ENCODE peak calls at places on chromosomes 2 and 18, in six cellular contexts. R is esophagus squamous epithelium, V is GM12891, L is prostate gland, N is sigmoid colon, Y is upper lobe of left lung. T is an unnamed sample.

GRCh38 chr2:27191107-27191829 is 20.6 kb upstream of the ATRAID start:
- DNase-seq in R (no peak), V (peak; percentile 46), L (peak; percentile 21), N (no peak), Y (no peak), T (peak; percentile 35)

GRCh38 chr2:11582526-11583202 is 48.8 kb downstream of the GREB1 start:
- DNase-seq in R (no peak), V (peak; percentile 61), L (peak; percentile 50), N (peak; percentile 77), Y (peak; percentile 38), T (peak; percentile 50)

GRCh38 chr2:117879003-117879402 is 64.5 kb downstream of the DDX18 start:
- DNase-seq in R (no peak), V (no peak), L (no peak), N (no peak), Y (no peak), T (no peak)

GRCh38 chr2:165691615-165692014 is 102.4 kb downstream of the GALNT3 start:
- DNase-seq in R (no peak), V (no peak), L (no peak), N (no peak), Y (no peak), T (peak; percentile 9)

GRCh38 chr2:177604291-177605065 is 211.9 kb downstream of the AGPS start:
- DNase-seq in R (no peak), V (no peak), L (no peak), N (no peak), Y (no peak), T (peak; percentile 9)

GRCh38 chr2:177171418-177171865 is 41.2 kb upstream of the HNRNPA3 start:
- DNase-seq in R (no peak), V (no peak), L (no peak), N (no peak), Y (peak; percentile 46), T (no peak)

GRCh38 chr2:185894223-185894622 is 155.6 kb downstream of the FSIP2 start:
- DNase-seq in R (no peak), V (no peak), L (no peak), N (no peak), Y (no peak), T (no peak)

GRCh38 chr18:24270358-24270936 is 127.2 kb downstream of the OSBPL1A start:
- DNase-seq in R (no peak), V (no peak), L (no peak), N (no peak), Y (no peak), T (no peak)

GRCh38 chr2:9693138-9693520 is 62.3 kb upstream of the YWHAQ start:
- DNase-seq in R (no peak), V (no peak), L (no peak), N (peak; percentile 86), Y (no peak), T (peak; percentile 86)

GRCh38 chr2:162196611-162197010 is 44.6 kb upstream of the GCG start:
- DNase-seq in R (no peak), V (no peak), L (no peak), N (no peak), Y (no peak), T (no peak)

GRCh38 chr18:57833441-57834101 is 30.5 kb upstream of the ATP8B1 start:
- DNase-seq in R (no peak), V (no peak), L (no peak), N (no peak), Y (no peak), T (no peak)

GRCh38 chr2:72214429-72215143 is 66.9 kb upstream of the CYP26B1 start:
- DNase-seq in R (no peak), V (no peak), L (no peak), N (no peak), Y (no peak), T (no peak)

GRCh38 chr2:9107168-9108025 is 99.2 kb upstream of the ASAP2 start:
- DNase-seq in R (no peak), V (no peak), L (no peak), N (no peak), Y (peak; percentile 81), T (no peak)

GRCh38 chr2:10135296-10136089 is 13.0 kb downstream of the RRM2 start:
- DNase-seq in R (no peak), V (no peak), L (no peak), N (no peak), Y (no peak), T (peak; percentile 74)

GRCh38 chr2:3656762-3657691 is 973 bp upstream of the ALLC start:
- DNase-seq in R (no peak), V (no peak), L (no peak), N (no peak), Y (no peak), T (no peak)

GRCh38 chr18:961644-962355 is 57.1 kb downstream of the ADCYAP1 start:
- DNase-seq in R (no peak), V (peak; percentile 22), L (no peak), N (no peak), Y (no peak), T (no peak)

GRCh38 chr2:26606847-26607190 is 34.3 kb downstream of the CIB4 start:
- DNase-seq in R (no peak), V (no peak), L (peak; percentile 80), N (peak; percentile 55), Y (no peak), T (no peak)

GRCh38 chr18:32937007-32937540 is 164.3 kb upstream of the KLHL14 start:
- DNase-seq in R (no peak), V (no peak), L (no peak), N (no peak), Y (no peak), T (no peak)

GRCh38 chr2:37205689-37206341 is 9.5 kb downstream of the CEBPZOS start:
- DNase-seq in R (no peak), V (no peak), L (no peak), N (no peak), Y (no peak), T (no peak)
- TF ChIP-seq POLR2A in R (no peak), V (no peak), L (no peak), N (no peak), Y (no peak), T (no peak)

DNA sequence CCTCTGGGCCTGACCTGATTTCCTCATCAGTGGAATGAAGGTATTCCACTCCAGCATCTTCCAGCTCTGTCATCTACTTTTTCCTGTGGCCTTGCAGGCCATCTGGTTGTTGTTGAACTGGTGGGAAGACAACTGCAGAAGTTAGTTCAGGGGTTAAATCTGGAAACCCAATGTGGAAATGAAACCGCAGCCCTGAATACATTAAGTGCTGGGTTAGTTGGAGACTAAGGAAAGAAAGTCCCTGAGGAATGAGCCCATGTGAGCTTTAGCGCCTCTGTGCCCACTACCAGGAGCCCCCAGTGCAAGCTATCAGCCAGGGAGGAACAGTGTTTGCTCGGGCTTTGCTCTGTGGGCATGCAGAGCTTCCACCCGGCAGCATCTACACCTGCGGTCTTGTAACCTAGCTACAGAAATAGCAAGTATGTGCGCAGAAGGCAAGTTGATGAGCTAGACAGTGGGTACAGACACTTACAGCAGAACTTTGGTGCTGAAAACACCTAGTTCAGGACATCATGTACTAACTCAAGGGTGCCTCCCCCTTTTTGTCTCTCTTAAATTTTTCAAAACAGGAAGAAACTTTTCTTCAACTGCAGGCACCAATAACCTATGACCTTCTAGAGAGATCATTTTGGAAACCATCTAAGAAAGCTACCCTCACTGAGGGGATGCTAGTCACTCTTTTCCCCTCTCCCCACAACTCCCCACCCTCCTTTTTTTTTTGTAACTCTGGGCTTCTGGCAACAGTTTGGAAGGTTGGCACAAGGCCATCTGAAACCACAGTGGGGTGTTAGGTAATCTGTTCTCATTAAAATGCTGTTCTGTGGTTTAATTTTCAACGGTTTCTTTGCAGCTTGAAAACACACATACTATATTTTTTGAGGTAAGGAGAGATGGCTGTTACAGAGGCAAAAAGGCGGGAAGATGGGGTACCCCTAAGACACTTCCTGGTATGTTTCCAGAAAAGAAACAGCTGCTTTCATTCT is 18.3 kb upstream of the CXCR4 start:
- DNase-seq in R (peak; percentile 20), V (no peak), L (peak; percentile 14), N (no peak), Y (peak; percentile 70), T (no peak)
- TF ChIP-seq POLR2A in R (peak; percentile 19), V (no peak), L (no peak), N (no peak), Y (peak; percentile 20), T (no peak)

GRCh38 chr2:43773876-43774613 is at the start of gene DYNC2LI1:
- DNase-seq in R (peak; percentile 12), V (peak; percentile 73), L (peak; percentile 89), N (peak; percentile 96), Y (peak; percentile 94), T (peak; percentile 92)
- TF ChIP-seq POLR2A in R (no peak), V (no peak), L (peak; percentile 56), N (peak; percentile 25), Y (peak; percentile 55), T (peak; percentile 76)

DNA sequence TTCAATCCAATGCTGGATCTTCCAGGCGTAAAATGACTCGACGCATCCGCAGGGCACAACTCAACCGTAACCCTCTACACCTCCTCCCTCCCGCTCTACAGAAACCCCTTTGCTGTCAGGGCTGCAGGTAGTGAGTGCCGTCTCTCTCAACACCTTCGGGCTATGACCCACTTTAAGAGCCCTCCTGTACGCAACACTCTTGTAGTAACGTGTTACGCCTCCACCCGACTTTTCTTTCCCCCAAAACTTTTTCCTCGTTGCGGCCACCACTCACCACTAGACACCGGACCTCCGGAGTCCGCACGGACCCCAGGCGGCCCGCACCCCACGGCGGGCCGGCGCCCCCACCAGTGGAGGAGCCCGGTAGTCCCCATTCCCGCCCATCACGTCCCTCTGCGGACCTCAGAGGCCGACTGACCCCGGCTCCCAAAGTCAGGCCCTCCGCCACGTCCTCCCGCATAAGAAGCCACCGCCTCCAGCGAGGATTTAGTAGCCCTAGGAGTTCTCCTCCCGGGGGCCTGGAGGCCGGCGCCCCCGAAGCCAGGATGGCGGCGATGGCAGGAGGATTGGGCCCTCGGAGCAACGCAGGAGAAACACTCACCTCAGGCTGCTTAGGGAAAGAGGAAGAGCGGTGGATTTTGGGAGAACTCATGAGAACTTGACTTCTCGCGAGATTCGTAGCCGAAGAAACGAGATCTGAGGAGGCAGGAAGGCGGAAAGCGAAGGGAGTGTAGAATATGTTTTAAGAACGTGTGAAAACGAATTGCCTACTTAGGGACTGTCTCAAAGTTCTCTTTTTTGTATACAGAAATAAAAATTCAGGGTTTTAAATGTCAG is 5.0 kb upstream of the C18orf32 start:
- DNase-seq in R (peak; percentile 62), V (peak; percentile 87), L (peak; percentile 94), N (peak; percentile 97), Y (peak; percentile 92), T (peak; percentile 57)
- TF ChIP-seq POLR2A in R (peak; percentile 94), V (peak; percentile 99), L (peak; percentile 93), N (peak; percentile 94), Y (peak; percentile 96), T (peak; percentile 72)

GRCh38 chr18:63422087-63422861 is at the start of gene VPS4B:
- DNase-seq in R (peak; percentile 98), V (peak; percentile 89), L (peak; percentile 99), N (peak; percentile 100), Y (peak; percentile 99), T (peak; percentile 76)
- TF ChIP-seq POLR2A in R (peak; percentile 70), V (peak; percentile 93), L (peak; percentile 82), N (peak; percentile 43), Y (peak; percentile 83), T (peak; percentile 33)

DNA sequence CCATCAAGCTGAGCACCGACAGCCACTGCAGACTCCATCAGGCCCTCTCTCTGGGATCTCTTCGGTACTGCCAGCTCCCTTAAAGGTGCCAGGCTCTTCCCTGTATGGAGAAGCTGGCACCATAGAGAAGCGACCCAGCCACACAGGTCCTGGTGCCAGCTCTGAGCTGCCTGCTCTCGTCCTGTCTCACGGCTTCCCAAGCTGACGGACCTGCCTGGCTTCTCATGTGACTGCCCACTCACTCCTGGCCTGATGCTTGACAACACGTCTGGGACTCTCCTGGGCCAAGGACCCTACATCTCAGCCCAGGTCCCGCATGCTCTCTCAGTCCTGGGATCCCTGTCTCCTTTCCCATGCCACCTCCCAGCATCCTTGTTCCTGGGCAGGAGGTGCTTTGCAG is 12.6 kb upstream of the ATOH8 start:
- DNase-seq in R (no peak), V (no peak), L (peak; percentile 82), N (no peak), Y (peak; percentile 71), T (no peak)
- TF ChIP-seq POLR2A in R (no peak), V (no peak), L (peak; percentile 12), N (no peak), Y (no peak), T (no peak)

T was measured in H54.